ENCODE peak calls at places on chromosome 16, in five cellular contexts. N is left colon, K is iPS-NIHi11, X is T-helper 2 cell, M is left cardiac atrium. Z is an unnamed sample.
A peak's percentile ranks its signal among the peaks of the same experiment; 100 is the strongest.

GRCh38 chr16:11797957-11798299 is 870 bp upstream of the ZC3H7A start:
- DNase-seq in K (peak; percentile 19), X (no peak), N (no peak), M (no peak), Z (no peak)

GRCh38 chr16:81647527-81647926 is 131.6 kb upstream of the PLCG2 start:
- DNase-seq in N (no peak), X (no peak), M (no peak), K (peak; percentile 59), Z (no peak)

GRCh38 chr16:85210423-85211169 is 98.3 kb upstream of the CIBAR2 start:
- DNase-seq in N (no peak), M (no peak), X (no peak), K (no peak), Z (no peak)

GRCh38 chr16:57479043-57479421 is 7.3 kb downstream of the DOK4 start:
- DNase-seq in X (no peak), M (no peak), K (no peak), N (no peak), Z (no peak)

GRCh38 chr16:11738742-11739544 is 3.7 kb downstream of the TXNDC11 start:
- DNase-seq in X (no peak), M (no peak), K (no peak), N (no peak), Z (no peak)

GRCh38 chr16:22188595-22189442 is 17.3 kb upstream of the EEF2K start:
- DNase-seq in N (peak; percentile 85), M (peak; percentile 67), X (peak; percentile 63), K (peak; percentile 57), Z (peak; percentile 72)

GRCh38 chr16:86979061-86979460 is 338.1 kb downstream of the C16orf95 start:
- DNase-seq in X (no peak), K (no peak), N (no peak), M (no peak), Z (no peak)

GRCh38 chr16:87115646-87116045 is 201.5 kb downstream of the C16orf95 start:
- DNase-seq in M (no peak), X (no peak), N (no peak), K (no peak), Z (no peak)

GRCh38 chr16:57627184-57627871 is 1.1 kb upstream of the ADGRG1 start:
- DNase-seq in X (no peak), K (peak; percentile 58), M (no peak), N (no peak), Z (no peak)

GRCh38 chr16:23435500-23435899 is 17.5 kb downstream of the COG7 start:
- DNase-seq in K (peak; percentile 79), M (peak; percentile 64), N (peak; percentile 56), X (peak; percentile 21), Z (peak; percentile 71)

GRCh38 chr16:54153240-54153934 is 133.2 kb downstream of the IRX3 start:
- DNase-seq in X (no peak), K (no peak), N (no peak), M (no peak), Z (no peak)